ENCODE peak calls at places on chromosomes 1 and 21, in five cellular contexts. M, D, Z, Q and N are unnamed samples.

GRCh38 chr21:34074283-34075098 is 1.1 kb downstream of the MRPS6 start:
- DNase-seq in M (peak; percentile 20), D (no peak), Z (no peak), Q (no peak), N (no peak)

GRCh38 chr1:226686440-226687436 is 52.3 kb downstream of the ITPKB start:
- DNase-seq in M (peak; percentile 37), D (no peak), Z (no peak), Q (no peak), N (no peak)

GRCh38 chr1:218364028-218364710 is 19.0 kb downstream of the TGFB2 start:
- DNase-seq in M (no peak), D (no peak), Z (no peak), Q (no peak), N (peak; percentile 46)

GRCh38 chr1:16067127-16067768 is 6.2 kb downstream of the FAM131C start:
- DNase-seq in M (peak; percentile 49), D (peak; percentile 49), Z (peak; percentile 52), Q (no peak), N (peak; percentile 6)

GRCh38 chr1:1157914-1158710 is 15.6 kb upstream of the TTLL10 start:
- DNase-seq in M (no peak), D (peak; percentile 84), Z (no peak), Q (no peak), N (no peak)

GRCh38 chr1:31694069-31694909 is 9.5 kb downstream of the COL16A1 start:
- DNase-seq in M (peak; percentile 75), D (no peak), Z (no peak), Q (no peak), N (peak; percentile 15)

GRCh38 chr1:228014235-228014930 is 7.6 kb downstream of the WNT3A start:
- DNase-seq in M (peak; percentile 75), D (peak; percentile 10), Z (no peak), Q (no peak), N (peak; percentile 38)

GRCh38 chr1:52955129-52955970 is 28.3 kb downstream of the SCP2 start:
- DNase-seq in M (peak; percentile 56), D (no peak), Z (peak; percentile 20), Q (no peak), N (peak; percentile 85)

GRCh38 chr21:34691396-34692032 is 22.7 kb downstream of the CLIC6 start:
- DNase-seq in M (no peak), D (no peak), Z (no peak), Q (no peak), N (no peak)

GRCh38 chr1:234069760-234070159 is 165.3 kb downstream of the SLC35F3 start:
- DNase-seq in M (no peak), D (no peak), Z (peak; percentile 45), Q (no peak), N (no peak)

GRCh38 chr1:89632213-89633102 is 462 bp upstream of the LRRC8C start:
- DNase-seq in M (peak; percentile 95), D (peak; percentile 80), Z (peak; percentile 69), Q (no peak), N (peak; percentile 71)

GRCh38 chr1:204359474-204360255 is at the start of gene PLEKHA6:
- DNase-seq in M (peak; percentile 82), D (peak; percentile 33), Z (no peak), Q (no peak), N (peak; percentile 66)

GRCh38 chr1:65069186-65069585 is 78.8 kb upstream of the AK4 start:
- DNase-seq in M (no peak), D (no peak), Z (no peak), Q (no peak), N (no peak)

GRCh38 chr1:38778521-38778920 is 81.1 kb downstream of the RRAGC start:
- DNase-seq in M (no peak), D (no peak), Z (no peak), Q (no peak), N (no peak)

GRCh38 chr1:71787699-71788098 is 494.6 kb downstream of the NEGR1 start:
- DNase-seq in M (peak; percentile 4), D (no peak), Z (no peak), Q (no peak), N (no peak)

GRCh38 chr1:41576206-41576605 is 91.7 kb upstream of the EDN2 start:
- DNase-seq in M (no peak), D (no peak), Z (no peak), Q (no peak), N (no peak)

GRCh38 chr1:72635719-72636118 is 353.4 kb upstream of the NEGR1 start:
- DNase-seq in M (no peak), D (no peak), Z (no peak), Q (no peak), N (no peak)

GRCh38 chr1:162902372-162902771 is 41.4 kb upstream of the CCDC190 start:
- DNase-seq in M (no peak), D (no peak), Z (no peak), Q (no peak), N (peak; percentile 67)

GRCh38 chr1:79193211-79194079 is 186.9 kb upstream of the ADGRL4 start:
- DNase-seq in M (no peak), D (no peak), Z (peak; percentile 18), Q (peak; percentile 41), N (peak; percentile 74)

GRCh38 chr1:21238141-21238800 is 52.0 kb downstream of the ECE1 start:
- DNase-seq in M (no peak), D (no peak), Z (no peak), Q (no peak), N (peak; percentile 84)

GRCh38 chr1:75415187-75415586 is 195.7 kb downstream of the SLC44A5 start:
- DNase-seq in M (no peak), D (no peak), Z (no peak), Q (no peak), N (no peak)

GRCh38 chr1:228358764-228359612 is 47.6 kb downstream of the TRIM11 start:
- DNase-seq in M (no peak), D (no peak), Z (no peak), Q (no peak), N (no peak)

GRCh38 chr1:157252473-157252872 is 114.3 kb upstream of the ETV3 start:
- DNase-seq in M (no peak), D (no peak), Z (no peak), Q (no peak), N (no peak)

GRCh38 chr1:22600071-22600816 is 36.2 kb upstream of the C1QA start:
- DNase-seq in M (no peak), D (peak; percentile 33), Z (peak; percentile 13), Q (no peak), N (no peak)

GRCh38 chr21:34185051-34185750 is 111.8 kb downstream of the MRPS6 start:
- DNase-seq in M (no peak), D (no peak), Z (no peak), Q (no peak), N (no peak)

DNA sequence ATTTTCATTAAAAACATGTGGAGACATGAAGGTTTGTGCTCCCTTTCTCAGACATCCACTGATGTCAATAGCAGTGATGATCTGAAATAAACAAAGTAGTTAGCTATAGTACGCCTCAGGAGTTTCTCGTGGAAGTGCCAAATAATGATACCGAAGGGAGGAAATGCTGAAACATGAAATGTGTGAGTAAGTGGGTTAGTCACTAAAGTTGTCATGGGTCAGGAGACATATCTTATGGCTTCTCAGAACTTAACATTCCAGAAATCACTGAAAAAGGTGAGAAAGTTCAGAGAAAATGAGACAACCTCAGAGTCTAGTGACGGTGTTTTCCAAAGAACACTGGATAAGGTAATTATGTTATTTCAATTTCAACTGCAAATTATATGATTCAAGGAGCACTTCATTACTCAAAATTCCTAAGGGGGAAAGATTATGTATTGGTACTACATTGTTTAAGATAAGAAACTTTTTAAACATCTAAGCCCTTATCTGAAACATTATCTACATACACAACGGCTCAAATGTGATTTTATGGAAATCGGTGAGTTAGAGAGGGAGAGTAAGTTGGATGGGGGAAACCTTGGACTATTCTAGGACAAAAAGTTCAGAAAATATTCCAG is 20.6 kb downstream of the NIBAN1 start:
- DNase-seq in M (no peak), D (no peak), Z (no peak), Q (no peak), N (peak; percentile 71)
- TF ChIP-seq RFX5 in M (no peak), D (no peak), Z (no peak), Q (no peak), N (no peak)

DNA sequence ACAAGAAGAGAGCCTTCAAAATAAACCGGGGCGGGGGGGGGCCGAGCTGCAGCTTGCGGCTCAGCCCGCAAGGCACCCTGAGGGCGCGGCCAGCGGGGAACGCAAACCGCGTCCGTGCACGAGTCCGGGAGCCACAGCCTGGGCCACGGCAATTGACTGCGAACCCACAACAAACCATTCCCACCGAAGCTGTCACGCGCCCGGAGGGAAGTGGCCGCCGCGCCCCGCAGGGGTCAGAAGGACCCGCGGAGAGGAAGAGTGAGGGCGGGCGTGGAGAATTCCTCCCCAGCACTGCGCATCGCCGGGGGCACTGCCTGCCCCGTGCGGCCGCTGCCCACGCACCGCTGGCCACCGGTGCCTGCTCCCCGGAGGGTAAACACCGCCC is 628 bp downstream of the TGFBR3 start:
- DNase-seq in M (no peak), D (peak; percentile 44), Z (no peak), Q (no peak), N (peak; percentile 12)
- TF ChIP-seq RFX5 in M (no peak), D (no peak), Z (no peak), Q (no peak), N (no peak)

DNA sequence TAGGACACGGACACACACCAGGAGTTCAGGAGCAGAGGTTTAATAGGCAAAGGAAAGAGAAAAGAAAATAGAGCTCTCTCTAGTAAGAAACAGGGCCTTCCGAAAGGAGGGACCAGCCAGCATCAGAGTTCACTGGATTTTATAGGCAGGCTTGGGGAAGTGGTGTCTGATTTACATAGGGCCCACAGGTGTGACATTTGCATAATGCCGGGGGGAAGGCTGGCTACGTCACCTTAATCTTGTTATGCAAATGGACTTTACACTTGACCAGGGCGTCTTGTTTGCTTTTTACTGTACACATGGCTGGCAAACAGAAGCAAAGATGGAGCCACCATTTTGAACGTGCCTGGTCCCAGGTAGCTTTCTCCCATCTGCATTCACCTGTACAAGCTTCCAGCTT is at the start of gene OR14A16:
- DNase-seq in M (no peak), D (no peak), Z (no peak), Q (no peak), N (no peak)
- TF ChIP-seq RFX5 in M (no peak), D (no peak), Z (no peak), Q (no peak), N (no peak)

GRCh38 chr1:115412286-115412685 is 74.2 kb upstream of the NGF start:
- DNase-seq in M (no peak), D (no peak), Z (no peak), Q (no peak), N (peak; percentile 43)
- TF ChIP-seq RFX5 in M (no peak), D (no peak), Z (no peak), Q (no peak), N (no peak)

GRCh38 chr1:11611928-11612327 is 42.3 kb downstream of the FBXO2 start:
- DNase-seq in M (no peak), D (no peak), Z (no peak), Q (no peak), N (no peak)
- TF ChIP-seq RFX5 in M (no peak), D (no peak), Z (no peak), Q (no peak), N (no peak)

DNA sequence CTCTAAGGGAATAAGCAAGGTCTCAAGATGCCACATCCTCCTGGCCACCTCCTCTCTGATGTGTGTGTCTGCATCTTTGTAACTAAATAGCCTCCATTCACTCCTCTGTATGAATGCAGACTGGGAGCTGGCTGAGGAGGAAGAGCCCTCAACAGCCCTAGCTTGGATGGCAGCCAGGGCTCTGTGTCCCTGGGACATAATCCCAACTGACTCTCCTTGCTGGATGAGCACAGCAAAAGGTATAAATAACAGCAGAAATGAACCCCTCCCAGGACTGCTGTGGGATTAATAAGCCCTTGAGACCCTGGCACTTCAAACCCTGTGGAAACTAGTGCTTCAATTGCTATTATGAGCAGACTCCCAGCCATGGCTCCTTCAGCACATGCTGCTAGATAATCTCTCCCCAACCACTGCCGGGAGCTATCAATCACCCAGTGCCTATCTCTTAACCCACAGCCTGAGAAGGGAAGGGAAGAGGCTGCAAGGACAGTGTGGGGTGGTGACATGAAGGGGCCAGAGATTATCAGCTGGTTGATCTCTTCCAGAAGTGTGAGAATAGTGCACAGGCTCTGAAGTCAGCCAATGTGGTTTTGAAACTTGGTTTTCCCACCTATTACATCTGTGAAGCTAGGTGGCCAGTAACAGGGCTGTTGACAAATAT is 152.2 kb downstream of the TNR start:
- DNase-seq in M (peak; percentile 52), D (no peak), Z (no peak), Q (no peak), N (no peak)
- TF ChIP-seq RFX5 in M (no peak), D (no peak), Z (no peak), Q (no peak), N (no peak)